ENCODE peak calls at places on chromosomes 4 and X, in six cellular contexts. One of them, this sample, is unnamed.

GRCh38 chr4:100146756-100147155 is 43.5 kb downstream of the DDIT4L start:
- DNase-seq in right lobe of liver: no peak
- DNase-seq in upper lobe of left lung: no peak
- DNase-seq in vagina: no peak
- DNase-seq in uterus: no peak
- DNase-seq in H1: no peak
- DNase-seq in this sample: no peak

GRCh38 chrX:5648941-5649568 is 579.6 kb downstream of the NLGN4X start:
- DNase-seq in right lobe of liver: no peak
- DNase-seq in upper lobe of left lung: no peak
- DNase-seq in vagina: no peak
- DNase-seq in uterus: no peak
- DNase-seq in H1: peak; percentile 46
- DNase-seq in this sample: no peak

GRCh38 chrX:153643431-153644351 is 3.3 kb upstream of the DUSP9 start:
- DNase-seq in right lobe of liver: peak; percentile 49
- DNase-seq in upper lobe of left lung: no peak
- DNase-seq in vagina: no peak
- DNase-seq in uterus: no peak
- DNase-seq in H1: no peak
- DNase-seq in this sample: no peak

GRCh38 chr4:89029591-89029990 is 27.4 kb downstream of the FAM13A start:
- DNase-seq in right lobe of liver: no peak
- DNase-seq in upper lobe of left lung: no peak
- DNase-seq in vagina: no peak
- DNase-seq in uterus: no peak
- DNase-seq in H1: no peak
- DNase-seq in this sample: no peak

GRCh38 chrX:136209016-136209738 is 42.0 kb downstream of the MAP7D3 start:
- DNase-seq in right lobe of liver: no peak
- DNase-seq in upper lobe of left lung: no peak
- DNase-seq in vagina: no peak
- DNase-seq in uterus: peak; percentile 63
- DNase-seq in H1: no peak
- DNase-seq in this sample: peak; percentile 59

GRCh38 chr4:133150643-133151300 is 1.7 kb downstream of the PCDH10 start:
- DNase-seq in right lobe of liver: no peak
- DNase-seq in upper lobe of left lung: no peak
- DNase-seq in vagina: no peak
- DNase-seq in uterus: peak; percentile 19
- DNase-seq in H1: peak; percentile 72
- DNase-seq in this sample: peak; percentile 5

GRCh38 chr4:158863296-158863695 is 94.5 kb downstream of the FNIP2 start:
- DNase-seq in right lobe of liver: no peak
- DNase-seq in upper lobe of left lung: no peak
- DNase-seq in vagina: no peak
- DNase-seq in uterus: no peak
- DNase-seq in H1: no peak
- DNase-seq in this sample: no peak

GRCh38 chrX:119505945-119506344 is 37.7 kb downstream of the SLC25A5 start:
- DNase-seq in right lobe of liver: no peak
- DNase-seq in upper lobe of left lung: no peak
- DNase-seq in vagina: no peak
- DNase-seq in uterus: no peak
- DNase-seq in H1: no peak
- DNase-seq in this sample: no peak

GRCh38 chr4:80362578-80363181 is 27.1 kb downstream of the CFAP299 start:
- DNase-seq in right lobe of liver: no peak
- DNase-seq in upper lobe of left lung: no peak
- DNase-seq in vagina: no peak
- DNase-seq in uterus: no peak
- DNase-seq in H1: peak; percentile 74
- DNase-seq in this sample: no peak

GRCh38 chr4:99679204-99679603 is 21.6 kb upstream of the C4orf54 start:
- DNase-seq in right lobe of liver: peak; percentile 86
- DNase-seq in upper lobe of left lung: no peak
- DNase-seq in vagina: no peak
- DNase-seq in uterus: no peak
- DNase-seq in H1: no peak
- DNase-seq in this sample: peak; percentile 60

GRCh38 chr4:67161311-67161710 is 384.0 kb downstream of the CENPC start:
- DNase-seq in right lobe of liver: no peak
- DNase-seq in upper lobe of left lung: no peak
- DNase-seq in vagina: no peak
- DNase-seq in uterus: no peak
- DNase-seq in H1: no peak
- DNase-seq in this sample: no peak

GRCh38 chr4:165715989-165716388 is 157.0 kb upstream of the TLL1 start:
- DNase-seq in right lobe of liver: no peak
- DNase-seq in upper lobe of left lung: no peak
- DNase-seq in vagina: no peak
- DNase-seq in uterus: no peak
- DNase-seq in H1: no peak
- DNase-seq in this sample: no peak

GRCh38 chrX:42385730-42386129 is 392.2 kb downstream of the PPP1R2C start:
- DNase-seq in right lobe of liver: no peak
- DNase-seq in upper lobe of left lung: no peak
- DNase-seq in vagina: no peak
- DNase-seq in uterus: no peak
- DNase-seq in H1: no peak
- DNase-seq in this sample: no peak

GRCh38 chr4:140099993-140100392 is 54.0 kb downstream of the MAML3 start:
- DNase-seq in right lobe of liver: no peak
- DNase-seq in upper lobe of left lung: peak; percentile 69
- DNase-seq in vagina: no peak
- DNase-seq in uterus: no peak
- DNase-seq in H1: no peak
- DNase-seq in this sample: peak; percentile 49

GRCh38 chr4:72604324-72604723 is 35.3 kb upstream of the ADAMTS3 start:
- DNase-seq in right lobe of liver: no peak
- DNase-seq in upper lobe of left lung: no peak
- DNase-seq in vagina: no peak
- DNase-seq in uterus: no peak
- DNase-seq in H1: no peak
- DNase-seq in this sample: no peak

GRCh38 chr4:87029356-87029755 is 94.5 kb downstream of the AFF1 start:
- DNase-seq in right lobe of liver: no peak
- DNase-seq in upper lobe of left lung: no peak
- DNase-seq in vagina: no peak
- DNase-seq in uterus: peak; percentile 54
- DNase-seq in H1: no peak
- DNase-seq in this sample: no peak

GRCh38 chr4:173288698-173289350 is 45.3 kb downstream of the HMGB2 start:
- DNase-seq in right lobe of liver: no peak
- DNase-seq in upper lobe of left lung: no peak
- DNase-seq in vagina: no peak
- DNase-seq in uterus: no peak
- DNase-seq in H1: no peak
- DNase-seq in this sample: no peak

GRCh38 chr4:154345359-154345758 is 146.2 kb downstream of the DCHS2 start:
- DNase-seq in right lobe of liver: no peak
- DNase-seq in upper lobe of left lung: no peak
- DNase-seq in vagina: no peak
- DNase-seq in uterus: no peak
- DNase-seq in H1: no peak
- DNase-seq in this sample: no peak

DNA sequence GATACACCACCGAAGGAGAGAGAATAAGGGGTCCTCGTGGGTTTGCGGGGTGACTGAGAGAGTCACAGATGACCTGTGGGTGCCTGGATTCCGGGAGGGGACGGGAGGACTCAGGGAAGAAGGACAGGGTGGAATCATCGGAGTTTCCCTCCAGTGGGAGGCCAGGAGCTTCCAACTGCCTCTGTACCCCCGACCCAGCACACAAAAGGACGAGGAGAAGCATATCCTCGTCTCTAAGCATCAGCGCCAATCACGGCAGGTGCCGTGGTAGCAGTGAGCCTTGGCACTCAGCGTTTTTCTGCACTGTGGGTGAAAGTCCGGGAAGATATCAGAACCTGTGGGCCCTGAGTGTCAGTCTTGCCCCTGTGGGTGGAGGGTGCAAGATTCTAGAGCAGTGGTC is 62.0 kb downstream of the ASMT start:
- DNase-seq in right lobe of liver: no peak
- DNase-seq in upper lobe of left lung: no peak
- DNase-seq in vagina: no peak
- DNase-seq in uterus: no peak
- DNase-seq in H1: no peak
- DNase-seq in this sample: no peak
- H3K9me3 ChIP-seq in right lobe of liver: no peaks in the 10 kb centered on the region
- H3K9me3 ChIP-seq in upper lobe of left lung: no peaks in the 10 kb centered on the region
- H3K9me3 ChIP-seq in vagina: no peaks in the 10 kb centered on the region
- H3K9me3 ChIP-seq in uterus: no peaks in the 10 kb centered on the region
- H3K9me3 ChIP-seq in H1: no peaks in the 10 kb centered on the region
- H3K9me3 ChIP-seq in this sample: no peaks in the 10 kb centered on the region

DNA sequence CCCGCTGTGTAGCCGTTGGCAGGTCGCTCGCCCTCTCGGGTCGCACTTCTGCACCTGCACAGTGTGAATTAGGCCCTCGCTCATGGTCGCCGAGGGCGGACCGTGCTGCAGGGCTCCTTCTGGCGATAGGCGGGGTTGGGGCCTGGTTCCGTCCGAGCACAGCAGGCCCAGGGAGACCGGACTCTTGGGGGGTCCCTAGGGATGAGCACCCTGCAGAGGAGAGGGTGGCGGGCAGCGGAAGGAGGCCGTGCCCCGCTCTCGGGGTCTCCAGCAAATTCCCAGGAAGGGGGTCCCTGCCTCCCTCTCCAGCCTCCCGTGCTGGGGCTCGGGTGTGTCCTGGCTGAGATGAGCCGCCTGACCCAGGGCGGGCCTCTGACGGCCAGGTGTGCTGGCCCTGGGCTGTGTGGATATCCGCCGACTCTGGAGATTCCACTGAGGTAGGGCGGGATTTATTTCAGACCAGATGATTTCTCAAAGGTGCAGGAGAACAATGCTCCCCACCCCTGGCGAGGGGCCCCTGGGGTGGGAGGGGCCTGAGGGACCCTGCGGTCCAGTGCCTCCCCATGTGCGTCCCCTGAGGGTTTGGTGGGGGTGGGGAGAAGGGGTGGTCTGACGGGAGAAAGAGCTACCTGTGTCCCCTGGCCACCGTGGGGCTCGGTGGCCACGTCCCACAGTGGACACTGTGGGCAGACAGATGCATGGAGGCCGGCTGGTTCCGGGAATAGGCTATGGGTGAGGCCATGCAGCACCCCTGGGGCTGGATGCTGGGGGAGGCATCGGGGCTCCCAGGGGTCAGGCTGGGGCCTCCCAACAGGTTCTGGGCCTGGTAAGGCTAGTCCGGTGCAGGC is 867 bp upstream of the FAM53A start:
- DNase-seq in right lobe of liver: peak; percentile 58
- DNase-seq in upper lobe of left lung: no peak
- DNase-seq in vagina: no peak
- DNase-seq in uterus: peak; percentile 24
- DNase-seq in H1: no peak
- DNase-seq in this sample: no peak
- TF ChIP-seq POLR2A in right lobe of liver: no peak
- TF ChIP-seq POLR2A in upper lobe of left lung: no peak
- TF ChIP-seq POLR2A in vagina: no peak
- TF ChIP-seq POLR2A in uterus: no peak
- TF ChIP-seq POLR2A in H1: no peak
- TF ChIP-seq POLR2A in this sample: no peak

DNA sequence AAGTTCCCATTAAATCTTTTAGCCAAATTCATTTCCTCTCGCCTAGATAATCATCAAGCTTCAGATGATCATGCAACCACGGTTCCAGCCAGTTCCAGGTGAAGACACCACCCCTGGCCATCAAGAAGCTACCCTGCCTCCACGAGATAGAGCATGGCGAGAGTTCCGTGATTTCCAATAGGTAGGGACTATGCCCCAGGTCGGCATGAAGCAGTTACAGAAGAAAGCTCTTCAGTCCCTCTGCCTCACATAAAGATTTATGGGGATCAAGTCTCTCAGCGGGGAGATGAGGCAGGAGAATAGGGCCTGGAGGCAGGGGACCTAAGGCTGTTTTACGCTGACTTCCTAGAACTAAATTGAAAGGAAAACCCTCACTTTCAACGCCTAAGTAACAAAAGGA is 183.9 kb downstream of the OR13H1 start:
- DNase-seq in right lobe of liver: no peak
- DNase-seq in upper lobe of left lung: no peak
- DNase-seq in vagina: no peak
- DNase-seq in uterus: no peak
- DNase-seq in H1: no peak
- DNase-seq in this sample: no peak
- H3K9me3 ChIP-seq in right lobe of liver: no peaks in the 10 kb centered on the region
- H3K9me3 ChIP-seq in upper lobe of left lung: no peaks in the 10 kb centered on the region
- H3K9me3 ChIP-seq in vagina: no peaks in the 10 kb centered on the region
- H3K9me3 ChIP-seq in uterus: no peaks in the 10 kb centered on the region
- H3K9me3 ChIP-seq in H1: no peaks in the 10 kb centered on the region
- H3K9me3 ChIP-seq in this sample: peaks cover 3% of the 10 kb centered on the region

GRCh38 chrX:107626481-107626880 is 1.8 kb upstream of the PRPS1 start:
- DNase-seq in right lobe of liver: no peak
- DNase-seq in upper lobe of left lung: no peak
- DNase-seq in vagina: no peak
- DNase-seq in uterus: no peak
- DNase-seq in H1: no peak
- DNase-seq in this sample: no peak

GRCh38 chrX:107629533-107629909 is 1.2 kb downstream of the PRPS1 start:
- DNase-seq in right lobe of liver: no peak
- DNase-seq in upper lobe of left lung: no peak
- DNase-seq in vagina: no peak
- DNase-seq in uterus: no peak
- DNase-seq in H1: no peak
- DNase-seq in this sample: no peak

GRCh38 chrX:107628662-107629532 is 587 bp downstream of the PRPS1 start:
- DNase-seq in right lobe of liver: peak; percentile 64
- DNase-seq in upper lobe of left lung: peak; percentile 41
- DNase-seq in vagina: no peak
- DNase-seq in uterus: peak; percentile 29
- DNase-seq in H1: peak; percentile 48
- DNase-seq in this sample: peak; percentile 15

GRCh38 chrX:107626916-107627315 is 1.4 kb upstream of the PRPS1 start:
- DNase-seq in right lobe of liver: no peak
- DNase-seq in upper lobe of left lung: no peak
- DNase-seq in vagina: no peak
- DNase-seq in uterus: no peak
- DNase-seq in H1: no peak
- DNase-seq in this sample: no peak

DNA sequence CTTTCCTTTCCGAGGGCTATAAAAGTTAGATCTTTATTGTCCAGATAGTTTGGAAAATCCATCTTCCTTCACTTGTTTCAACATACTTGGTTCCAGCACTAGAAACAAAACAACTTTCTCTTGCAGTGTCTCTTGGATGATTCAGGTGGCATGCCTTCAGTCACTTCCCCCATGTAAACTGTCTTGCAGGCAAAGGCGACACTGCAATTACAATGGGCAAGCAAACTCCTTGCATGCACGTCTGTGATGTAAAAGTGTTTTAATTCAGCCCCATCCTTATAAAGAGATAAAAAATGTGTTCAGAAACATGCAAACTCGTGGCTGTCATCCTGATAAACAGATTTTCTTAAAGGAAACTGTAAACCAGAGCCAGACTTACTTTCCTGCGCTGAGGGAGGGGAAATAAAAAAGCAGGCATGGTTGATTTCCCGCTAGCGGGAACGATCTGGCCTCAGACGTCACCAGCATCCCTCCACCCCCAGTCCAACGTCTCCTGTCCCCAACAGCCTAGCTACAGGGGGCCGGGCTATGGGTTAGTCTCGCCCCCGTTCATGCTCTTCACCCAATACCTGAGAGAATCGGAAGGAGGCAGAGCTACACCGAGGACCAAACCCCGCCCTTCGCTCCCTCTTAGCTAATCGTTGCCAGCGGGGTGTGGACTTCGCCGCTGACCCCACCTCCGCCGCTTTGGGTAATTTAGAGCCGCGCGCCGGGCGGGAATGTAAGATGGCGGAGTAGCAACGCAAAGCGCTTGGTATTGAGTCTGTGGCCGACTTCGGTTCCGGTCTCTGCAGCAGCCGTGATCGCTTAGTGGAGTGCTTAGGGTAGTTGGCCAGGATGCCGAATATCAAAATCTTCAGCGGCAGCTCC is at the start of gene PRPS1:
- DNase-seq in right lobe of liver: peak; percentile 93
- DNase-seq in upper lobe of left lung: peak; percentile 94
- DNase-seq in vagina: no peak
- DNase-seq in uterus: peak; percentile 87
- DNase-seq in H1: peak; percentile 77
- DNase-seq in this sample: peak; percentile 93
- TF ChIP-seq POLR2A in right lobe of liver: peak; percentile 77
- TF ChIP-seq POLR2A in upper lobe of left lung: no peak
- TF ChIP-seq POLR2A in vagina: peak; percentile 63
- TF ChIP-seq POLR2A in uterus: peak; percentile 80
- TF ChIP-seq POLR2A in H1: peak; percentile 39
- TF ChIP-seq POLR2A in this sample: no peak

This sample was measured in heart left ventricle.